ENCODE peak calls at places on chromosomes 4 and X, in seven cellular contexts. W, V, D, R, C, P and G are unnamed samples.

GRCh38 chr4:69689530-69690111 is 36.6 kb upstream of the UGT2A1 start:
- DNase-seq in W (peak), V (peak), D (no peak), R (peak), C (no peak), P (no peak), G (no peak)

GRCh38 chr4:2914220-2915126 is 48.7 kb downstream of the NOP14 start:
- DNase-seq in W (peak), V (peak), D (no peak), R (no peak), C (no peak), P (no peak), G (no peak)

GRCh38 chr4:144645621-144646522 is at the start of gene HHIP:
- DNase-seq in W (peak), V (no peak), D (peak), R (peak), C (peak), P (peak), G (no peak)

GRCh38 chr4:173121044-173121685 is 47.4 kb upstream of the GALNT7 start:
- DNase-seq in W (peak), V (peak), D (peak), R (peak), C (peak), P (peak), G (no peak)

GRCh38 chr4:7462509-7462971 is 27.8 kb upstream of the PSAPL1 start:
- DNase-seq in W (peak), V (no peak), D (no peak), R (peak), C (peak), P (peak), G (no peak)

GRCh38 chr4:84578540-84579409 is 4.2 kb upstream of the CDS1 start:
- DNase-seq in W (no peak), V (peak), D (no peak), R (peak), C (peak), P (no peak), G (no peak)

GRCh38 chr4:147829401-147830101 is 97.7 kb downstream of the ARHGAP10 start:
- DNase-seq in W (no peak), V (no peak), D (no peak), R (no peak), C (peak), P (peak), G (peak)

GRCh38 chr4:109985993-109986640 is 73.4 kb downstream of the EGF start:
- DNase-seq in W (no peak), V (no peak), D (no peak), R (no peak), C (no peak), P (no peak), G (no peak)

GRCh38 chrX:31546130-31546529 is 474.3 kb upstream of the FTHL17 start:
- DNase-seq in W (no peak), V (no peak), D (no peak), R (no peak), C (no peak), P (no peak), G (no peak)

GRCh38 chr4:127809173-127809800 is 27.2 kb downstream of the HSPA4L start:
- DNase-seq in W (no peak), V (peak), D (no peak), R (peak), C (no peak), P (no peak), G (no peak)

GRCh38 chr4:8560265-8561047 is 19.7 kb upstream of the GPR78 start:
- DNase-seq in W (no peak), V (no peak), D (no peak), R (no peak), C (no peak), P (no peak), G (no peak)

GRCh38 chr4:35252071-35252470 is 992.2 kb downstream of the ARAP2 start:
- DNase-seq in W (no peak), V (no peak), D (no peak), R (no peak), C (no peak), P (no peak), G (no peak)

GRCh38 chr4:159508917-159509500 is 406.1 kb downstream of the RAPGEF2 start:
- DNase-seq in W (no peak), V (no peak), D (no peak), R (no peak), C (no peak), P (no peak), G (no peak)

GRCh38 chrX:121000589-121000988 is 15.0 kb upstream of the CT47A1 start:
- DNase-seq in W (peak), V (peak), D (no peak), R (peak), C (no peak), P (no peak), G (no peak)

GRCh38 chrX:17718649-17719165 is 18.6 kb upstream of the SCML1 start:
- DNase-seq in W (no peak), V (no peak), D (no peak), R (no peak), C (no peak), P (no peak), G (no peak)

GRCh38 chr4:176654565-176655216 is 138.0 kb downstream of the VEGFC start:
- DNase-seq in W (no peak), V (no peak), D (no peak), R (no peak), C (no peak), P (no peak), G (no peak)

GRCh38 chr4:138235419-138235952 is 6.7 kb downstream of the SLC7A11 start:
- DNase-seq in W (no peak), V (no peak), D (no peak), R (no peak), C (no peak), P (no peak), G (no peak)

GRCh38 chrX:10903518-10903917 is 207.6 kb upstream of the HCCS start:
- DNase-seq in W (no peak), V (no peak), D (no peak), R (no peak), C (no peak), P (no peak), G (no peak)

GRCh38 chr4:52574036-52574435 is 85.1 kb downstream of the USP46 start:
- DNase-seq in W (no peak), V (no peak), D (no peak), R (no peak), C (no peak), P (no peak), G (no peak)

GRCh38 chrX:111719426-111720210 is 38.6 kb downstream of the ALG13 start:
- DNase-seq in W (no peak), V (no peak), D (no peak), R (no peak), C (no peak), P (no peak), G (no peak)

GRCh38 chr4:105978684-105979296 is 83.5 kb downstream of the NPNT start:
- DNase-seq in W (no peak), V (no peak), D (no peak), R (no peak), C (peak), P (no peak), G (no peak)

GRCh38 chr4:99366491-99366890 is 13.9 kb upstream of the ADH1C start:
- DNase-seq in W (no peak), V (no peak), D (no peak), R (no peak), C (no peak), P (no peak), G (no peak)

GRCh38 chr4:155522201-155522600 is 144.4 kb upstream of the GUCY1A1 start:
- DNase-seq in W (no peak), V (no peak), D (no peak), R (no peak), C (no peak), P (no peak), G (no peak)

GRCh38 chr4:3364199-3364598 is 71.4 kb downstream of the RGS12 start:
- DNase-seq in W (peak), V (no peak), D (no peak), R (no peak), C (no peak), P (no peak), G (peak)

GRCh38 chr4:102606261-102606660 is 105.1 kb downstream of the NFKB1 start:
- DNase-seq in W (no peak), V (no peak), D (no peak), R (no peak), C (no peak), P (no peak), G (no peak)

GRCh38 chr4:140711910-140712309 is 44.3 kb downstream of the TBC1D9 start:
- DNase-seq in W (no peak), V (no peak), D (no peak), R (no peak), C (no peak), P (no peak), G (no peak)

DNA sequence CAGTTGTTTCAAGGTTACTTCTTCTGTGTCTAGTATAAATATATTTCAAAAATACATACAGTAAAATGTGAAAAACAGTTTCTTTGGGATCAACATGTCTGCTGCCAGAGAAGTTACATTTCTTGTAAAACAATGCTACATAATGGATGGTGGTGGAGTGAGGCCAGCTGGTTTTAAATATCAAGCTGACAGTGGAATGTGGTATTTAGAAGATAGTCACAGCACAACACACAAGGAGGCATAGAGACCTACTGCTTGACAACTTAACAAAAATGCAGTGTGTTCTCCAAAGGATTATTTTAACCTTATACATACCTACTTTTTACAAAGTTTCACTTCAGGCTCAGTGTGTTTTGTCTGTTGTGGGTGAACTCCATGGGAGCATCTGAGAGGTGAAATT is 199.7 kb upstream of the DIPK2B start:
- DNase-seq in W (no peak), V (no peak), D (no peak), R (no peak), C (no peak), P (no peak), G (no peak)
- H3K4me3 ChIP-seq in W (no peak), V (no peak), D (no peak), R (no peak), C (no peak), P (no peak), G (no peak)

GRCh38 chr4:143391895-143392294 is 55.2 kb downstream of the GAB1 start:
- DNase-seq in W (no peak), V (no peak), D (no peak), R (no peak), C (no peak), P (no peak), G (no peak)
- H3K4me3 ChIP-seq in W (no peak), V (no peak), D (no peak), R (no peak), C (no peak), P (no peak), G (no peak)

GRCh38 chrX:129653181-129653984 is 1.4 kb downstream of the APLN start:
- DNase-seq in W (peak), V (no peak), D (no peak), R (no peak), C (no peak), P (peak), G (peak)
- H3K4me3 ChIP-seq in W (peak), V (peak), D (no peak), R (peak), C (no peak), P (peak), G (peak)

DNA sequence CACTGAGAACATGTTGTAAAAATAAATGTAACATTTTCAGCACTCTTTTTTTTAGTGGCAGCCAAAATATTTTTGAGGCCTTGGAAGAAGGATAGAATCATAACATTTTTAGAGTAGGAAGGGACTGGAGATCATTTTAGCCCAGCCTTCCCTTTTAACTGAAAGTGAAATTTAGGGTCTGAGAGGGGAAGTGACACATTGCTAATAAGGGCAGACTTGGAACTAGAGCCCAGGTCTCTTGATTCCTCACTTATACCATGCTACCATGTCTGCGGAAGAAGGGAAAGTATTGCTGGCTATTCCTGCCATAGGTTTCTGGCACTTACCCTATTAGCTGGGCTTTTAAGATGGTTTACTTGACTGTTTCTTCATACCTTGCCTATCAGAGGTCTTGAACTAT is 4.8 kb downstream of the WDR44 start:
- DNase-seq in W (no peak), V (peak), D (no peak), R (no peak), C (no peak), P (no peak), G (no peak)
- H3K4me3 ChIP-seq in W (no peak), V (peak), D (no peak), R (no peak), C (no peak), P (no peak), G (peak)

GRCh38 chr4:13627185-13627605 is 330 bp downstream of the BOD1L1 start:
- DNase-seq in W (no peak), V (peak), D (peak), R (no peak), C (peak), P (no peak), G (no peak)
- H3K4me3 ChIP-seq in W (peak), V (peak), D (peak), R (peak), C (peak), P (peak), G (peak)

GRCh38 chr4:119663160-119663788 is 34.7 kb upstream of the PDE5A start:
- DNase-seq in W (no peak), V (no peak), D (no peak), R (no peak), C (no peak), P (no peak), G (no peak)
- H3K4me3 ChIP-seq in W (no peak), V (peak), D (no peak), R (no peak), C (no peak), P (no peak), G (peak)

GRCh38 chr4:62709618-62710252 is 1509.6 kb downstream of the ADGRL3 start:
- DNase-seq in W (no peak), V (peak), D (no peak), R (peak), C (no peak), P (no peak), G (no peak)
- H3K4me3 ChIP-seq in W (no peak), V (no peak), D (no peak), R (no peak), C (no peak), P (peak), G (peak)